ENCODE peak calls at places on chromosome 7, in six cellular contexts. V is NCI-H1105; L is activated naive CD4-positive, alpha-beta T cell; J is transverse colon; I is HFFc6; H is DND-41. A is an unnamed sample.

GRCh38 chr7:98137826-98138151 is 31.1 kb downstream of the LMTK2 start:
- DNase-seq in V (no peak), L (no peak), J (no peak), I (no peak), H (no peak), A (no peak)

GRCh38 chr7:86485842-86486241 is 157.9 kb upstream of the GRM3 start:
- DNase-seq in V (no peak), L (no peak), J (no peak), I (no peak), H (no peak), A (no peak)

GRCh38 chr7:95904099-95904498 is 131.7 kb downstream of the DYNC1I1 start:
- DNase-seq in V (no peak), L (no peak), J (no peak), I (no peak), H (no peak), A (no peak)

GRCh38 chr7:5699951-5700384 is 81.5 kb downstream of the RNF216 start:
- DNase-seq in V (no peak), L (no peak), J (peak; percentile 35), I (no peak), H (no peak), A (no peak)

GRCh38 chr7:39453743-39454355 is 112.4 kb upstream of the YAE1 start:
- DNase-seq in V (peak; percentile 29), L (no peak), J (peak; percentile 62), I (peak; percentile 47), H (peak; percentile 66), A (peak; percentile 33)

GRCh38 chr7:80876894-80877414 is 41.9 kb downstream of the SEMA3C start:
- DNase-seq in V (no peak), L (no peak), J (peak; percentile 37), I (peak; percentile 85), H (no peak), A (peak; percentile 85)

GRCh38 chr7:66505531-66506451 is 122.9 kb upstream of the KCTD7 start:
- DNase-seq in V (no peak), L (no peak), J (no peak), I (no peak), H (no peak), A (no peak)

GRCh38 chr7:601573-602340 is 82.1 kb upstream of the PDGFA start:
- DNase-seq in V (no peak), L (peak; percentile 66), J (peak; percentile 61), I (no peak), H (no peak), A (no peak)

GRCh38 chr7:41097501-41097900 is 605.4 kb downstream of the INHBA start:
- DNase-seq in V (no peak), L (no peak), J (no peak), I (peak; percentile 70), H (no peak), A (no peak)

GRCh38 chr7:70739646-70740045 is 392.3 kb upstream of the GALNT17 start:
- DNase-seq in V (no peak), L (no peak), J (no peak), I (no peak), H (no peak), A (no peak)

GRCh38 chr7:41425926-41426325 is 277.0 kb downstream of the INHBA start:
- DNase-seq in V (no peak), L (no peak), J (no peak), I (peak; percentile 75), H (no peak), A (no peak)

GRCh38 chr7:45188736-45189135 is 31.1 kb downstream of the RAMP3 start:
- DNase-seq in V (no peak), L (no peak), J (no peak), I (no peak), H (no peak), A (no peak)

GRCh38 chr7:143975617-143976016 is 21.0 kb downstream of the OR2F1 start:
- DNase-seq in V (no peak), L (no peak), J (no peak), I (peak; percentile 12), H (no peak), A (no peak)

GRCh38 chr7:90621892-90622182 is 25.7 kb downstream of the CDK14 start:
- DNase-seq in V (no peak), L (no peak), J (no peak), I (no peak), H (no peak), A (no peak)

GRCh38 chr7:153567426-153567825 is 484.8 kb upstream of the DPP6 start:
- DNase-seq in V (peak; percentile 38), L (no peak), J (peak; percentile 31), I (no peak), H (no peak), A (no peak)

GRCh38 chr7:1998146-1998545 is 234.6 kb downstream of the MAD1L1 start:
- DNase-seq in V (no peak), L (no peak), J (no peak), I (no peak), H (no peak), A (no peak)

GRCh38 chr7:13467111-13467547 is 522.3 kb downstream of the ETV1 start:
- DNase-seq in V (peak; percentile 96), L (no peak), J (no peak), I (no peak), H (no peak), A (peak; percentile 14)

GRCh38 chr7:112449353-112449752 is 907 bp upstream of the IFRD1 start:
- DNase-seq in V (no peak), L (no peak), J (peak; percentile 55), I (peak; percentile 48), H (no peak), A (no peak)

GRCh38 chr7:78764571-78764970 is 688.9 kb downstream of the MAGI2 start:
- DNase-seq in V (no peak), L (no peak), J (no peak), I (no peak), H (no peak), A (no peak)

GRCh38 chr7:156064921-156065386 is 252.7 kb upstream of the SHH start:
- DNase-seq in V (no peak), L (no peak), J (no peak), I (peak; percentile 1), H (no peak), A (no peak)